ENCODE peak calls at places on chromosomes 5 and 9, in six cellular contexts. One of them, this sample, is unnamed.

GRCh38 chr5:133232435-133232834 is 180.6 kb downstream of the HSPA4 start:
- DNase-seq in SK-N-MC: no peak
- DNase-seq in H1: no peak
- DNase-seq in transverse colon: no peak
- DNase-seq in stomach: no peak
- DNase-seq in sigmoid colon: peak; percentile 24
- DNase-seq in this sample: no peak

GRCh38 chr9:16075695-16076094 is 522.9 kb downstream of the CCDC171 start:
- DNase-seq in SK-N-MC: no peak
- DNase-seq in H1: no peak
- DNase-seq in transverse colon: no peak
- DNase-seq in stomach: no peak
- DNase-seq in sigmoid colon: no peak
- DNase-seq in this sample: no peak

GRCh38 chr5:14183187-14183939 is 40.2 kb downstream of the TRIO start:
- DNase-seq in SK-N-MC: no peak
- DNase-seq in H1: no peak
- DNase-seq in transverse colon: no peak
- DNase-seq in stomach: no peak
- DNase-seq in sigmoid colon: no peak
- DNase-seq in this sample: no peak

GRCh38 chr9:80707120-80707519 is 982.2 kb downstream of the TLE1 start:
- DNase-seq in SK-N-MC: no peak
- DNase-seq in H1: no peak
- DNase-seq in transverse colon: no peak
- DNase-seq in stomach: no peak
- DNase-seq in sigmoid colon: no peak
- DNase-seq in this sample: no peak

GRCh38 chr5:143329843-143330242 is 73.6 kb downstream of the NR3C1 start:
- DNase-seq in SK-N-MC: no peak
- DNase-seq in H1: no peak
- DNase-seq in transverse colon: no peak
- DNase-seq in stomach: no peak
- DNase-seq in sigmoid colon: no peak
- DNase-seq in this sample: no peak

GRCh38 chr5:17216176-17216973 is 1.1 kb upstream of the BASP1 start:
- DNase-seq in SK-N-MC: peak; percentile 86
- DNase-seq in H1: peak; percentile 63
- DNase-seq in transverse colon: peak; percentile 83
- DNase-seq in stomach: peak; percentile 85
- DNase-seq in sigmoid colon: peak; percentile 79
- DNase-seq in this sample: peak; percentile 85

GRCh38 chr9:98851730-98852462 is 44.4 kb downstream of the GALNT12 start:
- DNase-seq in SK-N-MC: no peak
- DNase-seq in H1: no peak
- DNase-seq in transverse colon: no peak
- DNase-seq in stomach: no peak
- DNase-seq in sigmoid colon: no peak
- DNase-seq in this sample: no peak

GRCh38 chr5:58887721-58888409 is 305.0 kb downstream of the RAB3C start:
- DNase-seq in SK-N-MC: no peak
- DNase-seq in H1: no peak
- DNase-seq in transverse colon: no peak
- DNase-seq in stomach: no peak
- DNase-seq in sigmoid colon: peak; percentile 68
- DNase-seq in this sample: no peak

GRCh38 chr5:180294913-180295555 is 3.2 kb upstream of the MAPK9 start:
- DNase-seq in SK-N-MC: no peak
- DNase-seq in H1: no peak
- DNase-seq in transverse colon: no peak
- DNase-seq in stomach: no peak
- DNase-seq in sigmoid colon: no peak
- DNase-seq in this sample: no peak

GRCh38 chr5:32574540-32575175 is 10.7 kb upstream of the SUB1 start:
- DNase-seq in SK-N-MC: no peak
- DNase-seq in H1: no peak
- DNase-seq in transverse colon: no peak
- DNase-seq in stomach: no peak
- DNase-seq in sigmoid colon: no peak
- DNase-seq in this sample: no peak

GRCh38 chr9:133991211-133991921 is 758 bp downstream of the VAV2 start:
- DNase-seq in SK-N-MC: no peak
- DNase-seq in H1: no peak
- DNase-seq in transverse colon: peak; percentile 29
- DNase-seq in stomach: no peak
- DNase-seq in sigmoid colon: peak; percentile 69
- DNase-seq in this sample: peak; percentile 16

GRCh38 chr5:151153300-151153699 is 4.3 kb downstream of the ANXA6 start:
- DNase-seq in SK-N-MC: no peak
- DNase-seq in H1: no peak
- DNase-seq in transverse colon: no peak
- DNase-seq in stomach: no peak
- DNase-seq in sigmoid colon: no peak
- DNase-seq in this sample: no peak

GRCh38 chr9:107542401-107542800 is 52.8 kb upstream of the KLF4 start:
- DNase-seq in SK-N-MC: no peak
- DNase-seq in H1: no peak
- DNase-seq in transverse colon: no peak
- DNase-seq in stomach: no peak
- DNase-seq in sigmoid colon: no peak
- DNase-seq in this sample: no peak

GRCh38 chr5:168770036-168770498 is 190.9 kb upstream of the PANK3 start:
- DNase-seq in SK-N-MC: no peak
- DNase-seq in H1: no peak
- DNase-seq in transverse colon: no peak
- DNase-seq in stomach: no peak
- DNase-seq in sigmoid colon: no peak
- DNase-seq in this sample: no peak

GRCh38 chr5:10981927-10982326 is 220.9 kb upstream of the DAP start:
- DNase-seq in SK-N-MC: no peak
- DNase-seq in H1: no peak
- DNase-seq in transverse colon: no peak
- DNase-seq in stomach: no peak
- DNase-seq in sigmoid colon: no peak
- DNase-seq in this sample: no peak

GRCh38 chr5:168886153-168886552 is 307.0 kb upstream of the PANK3 start:
- DNase-seq in SK-N-MC: no peak
- DNase-seq in H1: no peak
- DNase-seq in transverse colon: no peak
- DNase-seq in stomach: no peak
- DNase-seq in sigmoid colon: no peak
- DNase-seq in this sample: no peak

GRCh38 chr9:101458955-101459631 is 23.5 kb upstream of the ALDOB start:
- DNase-seq in SK-N-MC: peak; percentile 37
- DNase-seq in H1: peak; percentile 51
- DNase-seq in transverse colon: no peak
- DNase-seq in stomach: no peak
- DNase-seq in sigmoid colon: no peak
- DNase-seq in this sample: no peak

GRCh38 chr9:91078041-91078441 is 276.4 kb downstream of the SYK start:
- DNase-seq in SK-N-MC: no peak
- DNase-seq in H1: no peak
- DNase-seq in transverse colon: no peak
- DNase-seq in stomach: no peak
- DNase-seq in sigmoid colon: no peak
- DNase-seq in this sample: no peak

GRCh38 chr9:116152390-116152789 is 1.2 kb upstream of the PAPPA start:
- DNase-seq in SK-N-MC: no peak
- DNase-seq in H1: no peak
- DNase-seq in transverse colon: no peak
- DNase-seq in stomach: no peak
- DNase-seq in sigmoid colon: no peak
- DNase-seq in this sample: no peak

GRCh38 chr9:74760031-74760700 is 127.6 kb downstream of the TRPM6 start:
- DNase-seq in SK-N-MC: no peak
- DNase-seq in H1: no peak
- DNase-seq in transverse colon: no peak
- DNase-seq in stomach: no peak
- DNase-seq in sigmoid colon: no peak
- DNase-seq in this sample: no peak

GRCh38 chr5:21121213-21121612 is 1133.2 kb upstream of the CDH18 start:
- DNase-seq in SK-N-MC: no peak
- DNase-seq in H1: no peak
- DNase-seq in transverse colon: no peak
- DNase-seq in stomach: no peak
- DNase-seq in sigmoid colon: no peak
- DNase-seq in this sample: no peak

DNA sequence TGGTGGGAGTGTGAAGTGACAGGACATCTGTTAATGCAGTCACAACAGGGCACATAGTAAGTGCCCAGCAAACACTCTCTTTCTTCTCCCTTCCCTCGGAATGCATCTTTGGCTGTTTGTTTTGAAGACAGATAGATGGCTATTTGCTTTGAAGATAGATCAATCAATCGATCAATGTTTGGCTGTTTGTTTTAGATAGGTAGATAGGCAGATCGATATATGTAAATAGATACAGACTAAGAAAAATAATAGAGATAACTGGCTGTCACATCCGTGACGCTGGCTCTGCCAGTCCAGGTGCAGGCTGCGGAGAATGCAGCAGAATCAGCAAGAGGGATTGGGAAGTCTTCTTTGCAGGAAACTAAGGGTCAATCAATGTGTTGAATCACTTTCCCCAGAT is 60.7 kb downstream of the ERGIC1 start:
- DNase-seq in SK-N-MC: no peak
- DNase-seq in H1: no peak
- DNase-seq in transverse colon: no peak
- DNase-seq in stomach: no peak
- DNase-seq in sigmoid colon: no peak
- DNase-seq in this sample: no peak
- TF ChIP-seq POLR2AphosphoS5 in SK-N-MC: no peak
- TF ChIP-seq POLR2AphosphoS5 in H1: no peak
- TF ChIP-seq POLR2AphosphoS5 in transverse colon: no peak
- TF ChIP-seq POLR2AphosphoS5 in stomach: no peak
- TF ChIP-seq POLR2AphosphoS5 in sigmoid colon: no peak
- TF ChIP-seq POLR2AphosphoS5 in this sample: no peak

DNA sequence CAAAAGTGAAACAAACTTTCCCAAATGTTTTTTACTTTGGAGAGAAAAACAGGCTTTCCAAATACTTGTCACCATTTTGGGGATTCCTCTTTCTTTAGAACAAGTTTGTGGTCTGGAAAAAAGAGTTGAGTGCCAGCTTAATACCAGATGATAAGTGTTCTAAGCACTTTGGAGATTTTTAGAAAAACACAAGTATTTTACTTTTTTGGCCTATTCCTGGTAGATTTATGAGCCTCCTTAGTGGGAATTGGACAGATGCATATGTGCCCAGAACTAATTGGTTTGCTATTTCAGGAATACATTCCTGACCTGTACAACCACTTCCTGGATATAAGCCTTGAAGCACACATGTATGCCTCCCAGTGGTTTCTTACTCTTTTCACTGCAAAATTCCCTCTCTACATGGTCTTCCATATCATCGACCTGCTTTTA is 40.5 kb downstream of the GPR21 start:
- DNase-seq in SK-N-MC: no peak
- DNase-seq in H1: no peak
- DNase-seq in transverse colon: no peak
- DNase-seq in stomach: no peak
- DNase-seq in sigmoid colon: no peak
- DNase-seq in this sample: no peak
- TF ChIP-seq POLR2AphosphoS5 in SK-N-MC: no peak
- TF ChIP-seq POLR2AphosphoS5 in H1: no peak
- TF ChIP-seq POLR2AphosphoS5 in transverse colon: no peak
- TF ChIP-seq POLR2AphosphoS5 in stomach: no peak
- TF ChIP-seq POLR2AphosphoS5 in sigmoid colon: no peak
- TF ChIP-seq POLR2AphosphoS5 in this sample: no peak

DNA sequence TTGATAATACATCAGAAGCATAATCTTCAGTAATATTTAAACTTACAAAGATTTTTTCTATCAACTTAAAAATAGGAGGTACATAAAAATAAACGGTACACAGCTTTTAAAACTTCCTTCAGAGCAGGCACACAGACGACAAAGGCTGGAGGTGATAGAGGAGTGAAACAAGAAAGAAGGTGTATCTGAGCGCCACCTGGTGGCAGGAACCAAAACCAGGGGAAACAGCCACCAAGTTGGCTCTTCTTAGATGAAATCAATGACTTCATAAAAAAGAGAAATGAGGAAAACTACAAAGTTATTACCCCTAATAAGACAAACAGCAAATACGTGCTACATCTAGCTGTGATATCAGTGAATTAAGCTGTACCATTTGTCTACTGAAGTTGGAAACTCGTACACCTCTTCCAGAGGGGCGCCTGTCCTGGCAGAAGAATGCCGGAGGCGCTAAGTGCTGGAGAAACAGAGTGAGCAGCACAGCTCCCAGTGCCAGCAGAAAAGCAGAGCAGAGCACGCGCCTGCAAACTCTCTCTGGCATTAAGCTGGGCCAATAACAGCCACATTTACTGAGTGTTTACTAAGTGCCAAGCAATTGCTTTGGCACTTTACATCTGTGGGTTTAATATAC is 85.9 kb downstream of the SETX start:
- DNase-seq in SK-N-MC: peak; percentile 8
- DNase-seq in H1: peak; percentile 50
- DNase-seq in transverse colon: peak; percentile 65
- DNase-seq in stomach: peak; percentile 78
- DNase-seq in sigmoid colon: peak; percentile 78
- DNase-seq in this sample: peak; percentile 66
- TF ChIP-seq POLR2AphosphoS5 in SK-N-MC: no peak
- TF ChIP-seq POLR2AphosphoS5 in H1: no peak
- TF ChIP-seq POLR2AphosphoS5 in transverse colon: no peak
- TF ChIP-seq POLR2AphosphoS5 in stomach: peak; percentile 5
- TF ChIP-seq POLR2AphosphoS5 in sigmoid colon: no peak
- TF ChIP-seq POLR2AphosphoS5 in this sample: no peak

GRCh38 chr9:69172895-69173294 is 1.2 kb upstream of the TJP2 start:
- DNase-seq in SK-N-MC: no peak
- DNase-seq in H1: no peak
- DNase-seq in transverse colon: no peak
- DNase-seq in stomach: no peak
- DNase-seq in sigmoid colon: no peak
- DNase-seq in this sample: no peak

GRCh38 chr9:69174645-69175487 is 789 bp downstream of the TJP2 start:
- DNase-seq in SK-N-MC: no peak
- DNase-seq in H1: no peak
- DNase-seq in transverse colon: peak; percentile 21
- DNase-seq in stomach: no peak
- DNase-seq in sigmoid colon: peak; percentile 68
- DNase-seq in this sample: peak; percentile 15

GRCh38 chr9:69171517-69171916 is 2.6 kb upstream of the TJP2 start:
- DNase-seq in SK-N-MC: no peak
- DNase-seq in H1: no peak
- DNase-seq in transverse colon: no peak
- DNase-seq in stomach: no peak
- DNase-seq in sigmoid colon: no peak
- DNase-seq in this sample: no peak

GRCh38 chr9:69173891-69174644 is at the start of gene TJP2:
- DNase-seq in SK-N-MC: no peak
- DNase-seq in H1: no peak
- DNase-seq in transverse colon: peak; percentile 30
- DNase-seq in stomach: peak; percentile 40
- DNase-seq in sigmoid colon: peak; percentile 82
- DNase-seq in this sample: peak; percentile 68

DNA sequence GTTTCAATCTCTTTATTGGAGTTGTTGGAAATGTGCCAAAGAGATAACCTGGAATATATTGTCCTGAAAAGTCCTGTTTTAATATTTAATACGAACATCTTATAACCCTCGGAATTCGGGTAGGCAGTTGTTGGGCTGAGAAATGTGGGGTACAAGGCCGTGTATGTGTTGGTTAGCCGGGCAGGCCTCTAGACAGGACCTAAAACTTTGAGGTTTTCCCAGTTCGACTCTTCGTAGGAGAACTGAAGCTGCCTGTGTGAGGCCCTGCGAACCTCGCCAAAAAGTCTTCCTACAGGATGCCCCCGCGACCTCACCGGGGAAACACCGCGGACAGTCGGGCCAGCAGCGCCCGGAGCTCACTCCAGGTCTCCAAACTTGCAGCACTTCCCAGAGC is 583 bp upstream of the TJP2 start:
- DNase-seq in SK-N-MC: no peak
- DNase-seq in H1: no peak
- DNase-seq in transverse colon: no peak
- DNase-seq in stomach: no peak
- DNase-seq in sigmoid colon: no peak
- DNase-seq in this sample: no peak
- TF ChIP-seq POLR2AphosphoS5 in SK-N-MC: no peak
- TF ChIP-seq POLR2AphosphoS5 in H1: peak; percentile 5
- TF ChIP-seq POLR2AphosphoS5 in transverse colon: no peak
- TF ChIP-seq POLR2AphosphoS5 in stomach: no peak
- TF ChIP-seq POLR2AphosphoS5 in sigmoid colon: no peak
- TF ChIP-seq POLR2AphosphoS5 in this sample: no peak